ENCODE peak calls at places on chromosome X, in seven cellular contexts. Q, A, D, E, K, C and I are unnamed samples.

GRCh38 chrX:41389311-41389888 is 55.4 kb downstream of the DDX3X start:
- DNase-seq in Q (peak; percentile 57), A (no peak), D (no peak), E (no peak), K (no peak), C (no peak), I (no peak)

GRCh38 chrX:96407501-96407900 is 277.1 kb upstream of the DIAPH2 start:
- DNase-seq in Q (peak; percentile 14), A (no peak), D (no peak), E (peak; percentile 80), K (peak; percentile 86), C (no peak), I (no peak)

GRCh38 chrX:80513620-80514019 is 93.4 kb downstream of the TENT5D start:
- DNase-seq in Q (no peak), A (no peak), D (no peak), E (no peak), K (no peak), C (no peak), I (no peak)

GRCh38 chrX:154010330-154011087 is 9.2 kb downstream of the IRAK1 start:
- DNase-seq in Q (peak; percentile 87), A (no peak), D (no peak), E (no peak), K (no peak), C (no peak), I (no peak)

GRCh38 chrX:115259238-115259875 is 25.5 kb upstream of the LRCH2 start:
- DNase-seq in Q (no peak), A (no peak), D (no peak), E (no peak), K (no peak), C (no peak), I (no peak)

GRCh38 chrX:44157858-44158257 is 184.7 kb upstream of the NDP start:
- DNase-seq in Q (no peak), A (no peak), D (peak; percentile 68), E (no peak), K (no peak), C (no peak), I (no peak)

GRCh38 chrX:68837119-68837518 is 8.3 kb downstream of the EFNB1 start:
- DNase-seq in Q (no peak), A (no peak), D (no peak), E (no peak), K (no peak), C (no peak), I (no peak)

GRCh38 chrX:7586126-7586525 is 256.8 kb upstream of the VCX start:
- DNase-seq in Q (no peak), A (no peak), D (no peak), E (peak; percentile 35), K (peak; percentile 53), C (no peak), I (peak; percentile 10)

GRCh38 chrX:103629295-103630170 is 758 bp downstream of the TCEAL1 start:
- DNase-seq in Q (peak; percentile 82), A (peak; percentile 72), D (peak; percentile 57), E (peak; percentile 67), K (peak; percentile 75), C (peak; percentile 67), I (peak; percentile 88)

GRCh38 chrX:7294483-7294882 is 146.5 kb upstream of the PUDP start:
- DNase-seq in Q (no peak), A (no peak), D (no peak), E (peak; percentile 27), K (no peak), C (no peak), I (no peak)

GRCh38 chrX:68571292-68572256 is 72.7 kb downstream of the YIPF6 start:
- DNase-seq in Q (no peak), A (peak; percentile 3), D (no peak), E (peak; percentile 80), K (peak; percentile 86), C (no peak), I (no peak)

GRCh38 chrX:45756562-45756961 is 555.9 kb upstream of the DIPK2B start:
- DNase-seq in Q (no peak), A (no peak), D (no peak), E (no peak), K (peak; percentile 63), C (no peak), I (no peak)
- H3K27ac ChIP-seq in Q (no peak overlapping the region), A (no peak overlapping the region), D (no peak overlapping the region), E (peak overlapping the region; percentile 47), K (peak overlapping the region; percentile 92), C (no peak overlapping the region), I (no peak overlapping the region)

DNA sequence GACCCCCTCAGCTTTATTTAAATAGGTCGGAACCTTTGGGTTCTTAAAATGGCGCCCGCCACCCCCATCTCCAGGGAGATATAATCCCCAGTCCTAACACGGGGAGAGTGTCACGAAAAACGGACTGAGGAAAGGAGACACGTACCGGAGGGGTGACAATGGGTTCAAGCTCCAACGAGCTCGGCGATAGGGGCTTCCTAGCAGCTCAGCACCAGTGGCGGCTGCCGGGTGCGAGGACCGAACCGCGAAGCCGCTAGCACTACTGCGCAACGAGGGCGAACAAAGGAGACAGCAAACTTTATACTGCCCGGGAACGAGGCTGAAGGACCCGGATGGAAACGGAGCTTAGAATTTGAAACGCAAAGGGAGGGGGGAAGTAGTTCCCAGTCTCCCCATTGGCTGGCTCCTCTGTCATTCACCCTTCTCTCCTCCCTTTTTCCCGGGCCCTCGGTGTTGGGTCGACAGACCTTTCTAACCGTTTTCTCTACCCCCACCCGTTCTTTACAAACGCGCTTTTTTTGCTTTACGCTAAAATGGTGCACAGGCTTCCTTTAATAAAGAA is at the start of gene RBMX:
- DNase-seq in Q (peak; percentile 90), A (peak; percentile 89), D (peak; percentile 87), E (peak; percentile 93), K (peak; percentile 92), C (peak; percentile 95), I (peak; percentile 90)
- H3K27ac ChIP-seq in Q (peak within 1 kb of the TSS; percentile 85), A (peak within 1 kb of the TSS; percentile 96), D (peak within 1 kb of the TSS; percentile 97), E (peak within 1 kb of the TSS; percentile 94), K (peak within 1 kb of the TSS; percentile 66), C (peak within 1 kb of the TSS; percentile 97), I (peak within 1 kb of the TSS; percentile 97)

DNA sequence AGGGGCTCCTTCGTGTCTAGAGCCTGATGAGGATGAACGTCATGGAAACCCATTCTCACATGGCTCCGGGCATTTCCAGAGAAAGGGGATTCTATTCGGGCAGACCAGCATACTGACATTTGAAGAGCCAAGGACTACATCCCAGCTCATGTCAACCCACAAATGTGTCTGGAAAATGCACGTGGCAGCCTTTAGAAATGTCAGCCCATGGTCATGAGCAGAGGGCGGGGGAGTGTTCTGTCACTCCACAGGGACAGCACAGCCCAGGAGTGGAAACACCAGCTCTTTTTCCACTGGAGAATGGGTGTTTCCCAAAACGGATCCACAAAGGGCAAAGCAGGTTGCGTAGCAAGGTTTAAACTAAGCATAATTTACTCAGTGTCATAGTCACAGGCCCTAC is 207.0 kb downstream of the BCOR start:
- DNase-seq in Q (no peak), A (no peak), D (no peak), E (no peak), K (no peak), C (peak; percentile 20), I (no peak)
- H3K27ac ChIP-seq in Q (no peak overlapping the region), A (no peak overlapping the region), D (no peak overlapping the region), E (no peak overlapping the region), K (no peak overlapping the region), C (no peak overlapping the region), I (no peak overlapping the region)

GRCh38 chrX:46648660-46649059 is 75.1 kb downstream of the CHST7 start:
- DNase-seq in Q (no peak), A (no peak), D (no peak), E (no peak), K (no peak), C (no peak), I (no peak)
- H3K27ac ChIP-seq in Q (no peak overlapping the region), A (no peak overlapping the region), D (no peak overlapping the region), E (no peak overlapping the region), K (no peak overlapping the region), C (peak overlapping the region; percentile 5), I (no peak overlapping the region)

GRCh38 chrX:14506866-14507265 is 22.5 kb upstream of the GLRA2 start:
- DNase-seq in Q (no peak), A (no peak), D (no peak), E (no peak), K (peak; percentile 19), C (no peak), I (no peak)

GRCh38 chrX:14504960-14505538 is 24.3 kb upstream of the GLRA2 start:
- DNase-seq in Q (no peak), A (no peak), D (no peak), E (no peak), K (peak; percentile 55), C (no peak), I (no peak)

GRCh38 chrX:14508025-14508690 is 21.2 kb upstream of the GLRA2 start:
- DNase-seq in Q (no peak), A (no peak), D (no peak), E (no peak), K (peak; percentile 32), C (no peak), I (no peak)

GRCh38 chrX:14509325-14510057 is 19.8 kb upstream of the GLRA2 start:
- DNase-seq in Q (no peak), A (no peak), D (no peak), E (no peak), K (no peak), C (no peak), I (no peak)

DNA sequence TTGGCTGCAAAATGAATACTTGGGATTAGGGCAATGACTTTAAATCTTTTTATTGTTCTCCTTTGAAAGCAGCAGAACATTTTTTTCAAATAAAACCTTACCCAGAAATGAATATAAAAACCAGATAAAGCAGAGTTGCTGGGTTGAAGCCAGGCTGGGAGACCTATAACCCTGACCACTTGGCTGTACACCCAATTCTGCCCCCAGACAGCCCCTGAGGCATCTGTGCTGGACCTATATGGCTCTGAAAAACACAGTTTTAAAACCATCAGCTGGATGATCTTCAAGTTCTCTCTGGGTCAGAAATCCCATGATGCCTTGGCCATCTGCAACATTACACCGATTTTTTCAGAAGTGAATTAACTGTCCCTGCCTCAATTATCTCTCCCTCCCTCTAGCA is 23.7 kb upstream of the GLRA2 start:
- DNase-seq in Q (no peak), A (no peak), D (no peak), E (no peak), K (no peak), C (no peak), I (no peak)
- H3K27ac ChIP-seq in Q (no peak overlapping the region), A (no peak overlapping the region), D (no peak overlapping the region), E (no peak overlapping the region), K (no peak overlapping the region), C (no peak overlapping the region), I (no peak overlapping the region)

GRCh38 chrX:130055103-130055502 is 55.2 kb downstream of the ELF4 start:
- DNase-seq in Q (no peak), A (no peak), D (peak; percentile 27), E (peak; percentile 69), K (no peak), C (no peak), I (peak; percentile 80)
- H3K27ac ChIP-seq in Q (no peak overlapping the region), A (no peak overlapping the region), D (peak overlapping the region; percentile 33), E (peak overlapping the region; percentile 45), K (no peak overlapping the region), C (no peak overlapping the region), I (peak overlapping the region; percentile 76)

GRCh38 chrX:24990585-24990984 is 25.2 kb downstream of the ARX start:
- DNase-seq in Q (no peak), A (no peak), D (no peak), E (no peak), K (no peak), C (no peak), I (no peak)

GRCh38 chrX:24983931-24984330 is 31.8 kb downstream of the ARX start:
- DNase-seq in Q (no peak), A (no peak), D (no peak), E (no peak), K (no peak), C (no peak), I (no peak)

GRCh38 chrX:24988314-24988713 is 27.5 kb downstream of the ARX start:
- DNase-seq in Q (no peak), A (no peak), D (no peak), E (no peak), K (no peak), C (no peak), I (peak; percentile 74)

GRCh38 chrX:24985120-24985519 is 30.6 kb downstream of the ARX start:
- DNase-seq in Q (no peak), A (no peak), D (no peak), E (no peak), K (no peak), C (no peak), I (no peak)

GRCh38 chrX:24987731-24988130 is 28.0 kb downstream of the ARX start:
- DNase-seq in Q (no peak), A (no peak), D (no peak), E (no peak), K (no peak), C (no peak), I (peak; percentile 91)
- H3K27ac ChIP-seq in Q (no peak overlapping the region), A (no peak overlapping the region), D (no peak overlapping the region), E (no peak overlapping the region), K (no peak overlapping the region), C (no peak overlapping the region), I (peak overlapping the region; percentile 81)